ENCODE peak calls at places on chromosomes 6 and 20, in four cellular contexts. D is endodermal cell; B is CD4-positive, alpha-beta T cell; P is AG09309. A is an unnamed sample.

GRCh38 chr6:38179300-38179699 is 359.8 kb downstream of the ZFAND3 start:
- DNase-seq in D (peak), B (peak), P (no peak), A (no peak)

GRCh38 chr20:11373391-11373790 is 544.3 kb upstream of the BTBD3 start:
- DNase-seq in D (no peak), B (no peak), P (no peak), A (no peak)

GRCh38 chr6:119985952-119986736 is 636.6 kb upstream of the MAN1A1 start:
- DNase-seq in D (no peak), B (no peak), P (no peak), A (no peak)

GRCh38 chr6:95364016-95364604 is 213.2 kb upstream of the MANEA start:
- DNase-seq in D (no peak), B (no peak), P (no peak), A (no peak)

GRCh38 chr6:18528084-18528743 is 141.1 kb downstream of the RNF144B start:
- DNase-seq in D (no peak), B (no peak), P (no peak), A (no peak)

GRCh38 chr20:45822863-45823262 is 4.2 kb downstream of the TNNC2 start:
- DNase-seq in D (no peak), B (no peak), P (no peak), A (no peak)

GRCh38 chr6:46772754-46773153 is 20.4 kb upstream of the MEP1A start:
- DNase-seq in D (no peak), B (no peak), P (no peak), A (peak)

GRCh38 chr6:129785756-129786135 is 75.4 kb downstream of the TMEM244 start:
- DNase-seq in D (no peak), B (no peak), P (no peak), A (no peak)

DNA sequence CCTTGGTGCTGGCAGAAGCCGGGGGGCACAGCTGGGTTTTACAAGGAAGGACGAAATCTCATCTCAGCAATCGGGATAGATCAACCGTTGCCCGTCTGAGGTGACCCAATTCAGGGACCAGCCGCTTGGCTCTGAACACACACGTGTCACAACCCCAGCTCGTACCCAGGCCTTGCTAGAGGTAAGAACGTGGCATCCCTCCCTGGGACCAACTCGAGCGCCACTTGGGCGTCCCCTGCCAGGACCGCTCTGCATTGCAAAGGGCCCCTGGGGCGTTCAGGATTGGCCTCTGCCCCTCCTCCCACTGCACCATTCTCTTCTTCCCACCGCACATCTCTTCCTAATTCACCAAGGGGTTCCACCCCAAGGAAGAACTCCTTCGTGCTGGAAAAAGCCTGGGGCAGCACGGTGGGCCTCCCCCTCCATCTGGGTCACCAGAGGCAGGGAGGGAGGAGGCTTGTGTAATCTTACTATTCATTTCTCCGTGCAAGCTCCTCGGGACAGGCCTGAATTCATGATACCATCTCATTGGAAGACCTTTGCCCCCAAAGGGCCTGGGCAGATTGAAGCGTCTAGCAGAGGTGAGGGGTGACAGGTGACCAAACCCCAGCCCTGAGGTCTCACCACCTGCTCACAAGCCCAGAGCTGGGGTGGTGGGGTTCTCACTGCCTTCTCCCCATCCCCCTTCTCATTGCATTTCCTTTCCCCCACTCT is 136.8 kb downstream of the LY86 start:
- DNase-seq in D (peak), B (no peak), P (no peak), A (no peak)
- TF ChIP-seq CTCF in D (no peak), B (no peak), P (no peak), A (no peak)

GRCh38 chr6:151493495-151494234 is at the start of gene CCDC170:
- DNase-seq in D (peak), B (no peak), P (no peak), A (peak)
- TF ChIP-seq CTCF in D (no peak), B (no peak), P (no peak), A (no peak)

GRCh38 chr6:121559611-121560269 is 124.3 kb downstream of the GJA1 start:
- DNase-seq in D (no peak), B (no peak), P (no peak), A (no peak)
- TF ChIP-seq CTCF in D (no peak), B (no peak), P (no peak), A (no peak)

GRCh38 chr20:38346741-38347140 is 459 bp downstream of the LBP start:
- DNase-seq in D (no peak), B (no peak), P (no peak), A (no peak)
- TF ChIP-seq CTCF in D (no peak), B (no peak), P (no peak), A (no peak)

DNA sequence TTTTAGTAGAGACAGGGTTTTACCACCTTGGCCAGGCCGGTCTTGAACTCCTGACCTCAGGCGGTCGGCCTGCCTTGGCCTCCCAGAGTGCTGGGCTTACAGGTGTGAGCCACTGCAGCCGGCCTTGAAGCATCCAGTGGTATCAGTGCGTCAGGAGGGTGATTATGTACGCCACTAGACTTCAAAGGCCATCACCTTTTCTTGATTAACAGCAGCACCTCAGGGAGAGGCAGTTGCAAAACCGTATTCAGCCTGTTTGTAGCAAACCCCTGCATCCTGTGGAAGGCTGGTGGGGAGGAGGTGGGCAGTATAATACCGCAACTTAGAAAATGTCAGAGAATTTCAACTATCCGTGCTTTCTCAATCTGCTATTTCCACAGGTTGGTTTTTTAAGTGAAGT is 27.3 kb upstream of the SHLD1 start:
- DNase-seq in D (no peak), B (no peak), P (no peak), A (no peak)
- TF ChIP-seq CTCF in D (no peak), B (no peak), P (no peak), A (no peak)

DNA sequence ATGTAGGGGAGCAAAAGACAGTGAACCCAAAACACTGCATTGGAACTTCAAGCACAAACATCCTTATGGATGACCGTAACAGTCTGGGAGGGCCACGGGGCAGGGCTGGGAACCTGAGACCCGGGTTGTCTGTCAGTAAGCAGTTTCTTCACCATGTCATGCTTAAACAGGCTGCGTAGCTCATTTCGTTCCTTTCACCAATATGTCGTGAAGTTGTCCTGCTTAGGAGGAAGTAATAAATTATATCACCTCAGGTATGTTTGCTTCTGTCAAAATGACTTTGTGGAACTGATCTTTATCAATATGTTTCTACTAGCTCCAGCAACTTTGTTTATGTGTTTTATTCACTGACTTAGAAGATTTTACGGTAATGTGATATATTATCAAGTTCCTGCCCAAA is 12.4 kb upstream of the MAK start:
- DNase-seq in D (no peak), B (no peak), P (no peak), A (no peak)
- TF ChIP-seq CTCF in D (no peak), B (no peak), P (no peak), A (no peak)

DNA sequence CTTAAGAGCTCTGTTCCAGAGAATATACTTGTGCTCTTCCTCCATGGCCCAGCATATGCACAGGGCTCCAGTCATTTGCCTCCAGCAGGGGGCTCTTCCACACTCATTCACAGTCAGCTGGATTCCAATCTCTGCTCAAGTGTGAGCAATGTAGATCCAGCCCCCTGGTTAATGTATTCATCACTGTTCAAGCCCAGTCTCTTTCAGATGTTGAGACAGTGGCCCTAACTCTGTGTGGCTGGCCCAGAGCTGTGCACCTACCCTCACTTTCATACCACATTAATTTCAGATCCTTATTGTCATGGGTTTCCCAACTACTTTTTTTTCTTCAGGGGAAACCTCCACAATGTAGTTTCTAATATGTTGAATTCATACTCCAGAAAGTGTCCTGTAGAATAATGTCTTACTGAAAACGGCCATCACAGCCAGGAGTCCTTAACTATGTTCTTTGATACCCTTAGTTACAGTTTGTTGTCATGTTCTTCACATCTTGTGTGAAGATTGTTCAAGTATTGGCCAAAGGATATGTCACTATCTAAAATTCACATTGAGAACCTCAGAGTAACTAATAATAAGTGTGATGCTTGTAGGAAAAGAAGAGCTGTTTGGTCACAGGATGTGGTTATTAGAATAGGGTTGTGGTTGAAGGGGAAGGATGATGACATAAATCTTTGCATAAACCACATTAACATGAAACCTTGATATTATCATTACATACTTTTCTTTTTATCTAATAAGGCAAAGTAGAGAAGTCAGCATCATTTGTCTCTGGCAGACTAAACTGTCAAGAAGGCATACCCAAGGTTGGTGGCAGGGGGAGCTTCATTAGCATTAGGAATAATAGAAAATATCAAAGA is 14.4 kb upstream of the HLA-DQA1 start:
- DNase-seq in D (peak), B (no peak), P (no peak), A (peak)
- TF ChIP-seq CTCF in D (peak), B (peak), P (peak), A (peak)

GRCh38 chr20:36956674-36957073 is 5.2 kb upstream of the SAMHD1 start:
- DNase-seq in D (no peak), B (no peak), P (no peak), A (no peak)

GRCh38 chr20:36951977-36952738 is 650 bp upstream of the SAMHD1 start:
- DNase-seq in D (no peak), B (no peak), P (no peak), A (no peak)

GRCh38 chr20:36950432-36951197 is 893 bp downstream of the SAMHD1 start:
- DNase-seq in D (peak), B (peak), P (no peak), A (no peak)

DNA sequence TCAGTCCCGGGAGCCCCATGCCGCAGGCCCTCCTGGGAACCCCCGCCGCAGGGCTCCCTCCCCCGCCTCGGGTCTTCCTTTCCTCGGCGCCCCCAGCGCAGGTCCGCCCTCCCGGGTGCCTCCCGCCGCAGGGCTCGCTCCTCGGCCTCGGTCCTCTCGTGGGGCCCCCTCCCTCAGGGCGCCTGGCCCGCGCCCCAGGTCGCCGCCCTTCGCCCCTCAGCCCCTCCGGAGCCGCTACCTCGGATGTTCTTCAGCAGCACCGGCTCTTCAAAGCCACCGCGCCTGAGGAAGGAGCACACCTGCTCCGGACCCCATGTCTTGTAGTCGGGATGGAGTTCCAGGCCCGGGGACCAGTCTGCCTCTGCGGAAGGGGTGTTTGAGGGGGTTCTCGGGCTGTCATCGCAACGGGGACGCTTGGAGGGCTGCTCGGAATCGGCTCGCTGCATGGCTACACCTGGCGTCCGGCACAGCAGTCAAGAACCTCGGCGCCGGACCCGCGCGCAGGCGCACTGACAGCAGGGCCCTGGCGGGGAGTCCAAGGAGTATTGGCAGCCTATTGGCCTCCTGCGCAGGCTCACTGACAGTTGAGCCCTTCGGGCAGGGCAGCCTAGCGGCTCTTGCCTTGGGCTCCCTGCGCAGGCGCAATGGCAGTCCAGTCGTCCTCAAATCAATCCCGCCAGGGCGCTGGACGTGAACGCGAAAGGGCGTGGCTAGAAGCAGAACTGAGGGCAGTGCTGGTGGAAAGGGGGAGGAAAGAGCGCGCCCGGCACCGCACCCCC is at the start of gene SAMHD1:
- DNase-seq in D (peak), B (peak), P (peak), A (peak)
- TF ChIP-seq CTCF in D (no peak), B (no peak), P (no peak), A (no peak)

GRCh38 chr20:44273231-44274215 is 26.4 kb downstream of the GDAP1L1 start:
- DNase-seq in D (no peak), B (no peak), P (no peak), A (no peak)

GRCh38 chr20:44264287-44264686 is 17.2 kb downstream of the GDAP1L1 start:
- DNase-seq in D (peak), B (no peak), P (no peak), A (no peak)

GRCh38 chr20:44271915-44272663 is 25.0 kb downstream of the GDAP1L1 start:
- DNase-seq in D (peak), B (no peak), P (no peak), A (no peak)

GRCh38 chr20:44274303-44275017 is 27.4 kb downstream of the GDAP1L1 start:
- DNase-seq in D (no peak), B (no peak), P (no peak), A (no peak)

GRCh38 chr20:44268802-44269201 is 21.7 kb downstream of the GDAP1L1 start:
- DNase-seq in D (no peak), B (no peak), P (no peak), A (no peak)
- TF ChIP-seq CTCF in D (no peak), B (no peak), P (no peak), A (no peak)

A was measured in CD14-positive monocyte.